ENCODE peak calls at places on chromosomes 6 and 20, in ten cellular contexts. Z is astrocyte of the spinal cord; G is H9; Q is posterior vena cava; M is NCI-H146; E is IMR-90; I is effector CD4-positive, alpha-beta T cell; W is stimulated activated CD4-positive, alpha-beta T cell treated with anti-CD3 and anti-CD28 coated beads, Interleukin-1b, Interleukin-23, amount 100 ng/mL, for 4 hours; H is EH; R is activated T-cell treated with anti-CD3 and anti-CD28 coated beads for 4 hours. K is an unnamed sample.

GRCh38 chr6:156911581-156911980 is 134.4 kb downstream of the ARID1B start:
- DNase-seq in Z (no peak), G (no peak), Q (no peak), M (no peak), E (no peak), I (no peak), W (no peak), H (no peak), R (no peak), K (no peak)

GRCh38 chr6:143059616-143060353 is 904 bp upstream of the AIG1 start:
- DNase-seq in Z (peak; percentile 92), G (peak; percentile 37), Q (no peak), M (peak; percentile 24), E (peak; percentile 87), I (no peak), W (no peak), H (peak; percentile 80), R (peak; percentile 21), K (peak; percentile 75)

GRCh38 chr6:25242567-25242966 is 36.6 kb upstream of the CARMIL1 start:
- DNase-seq in Z (no peak), G (no peak), Q (no peak), M (peak; percentile 84), E (no peak), I (no peak), W (no peak), H (no peak), R (no peak), K (no peak)

GRCh38 chr6:105855433-105855832 is 230.7 kb upstream of the PRDM1 start:
- DNase-seq in Z (no peak), G (no peak), Q (no peak), M (no peak), E (no peak), I (no peak), W (no peak), H (no peak), R (no peak), K (no peak)

GRCh38 chr6:169156108-169156821 is 97.4 kb downstream of the THBS2 start:
- DNase-seq in Z (peak; percentile 37), G (no peak), Q (peak; percentile 84), M (no peak), E (peak; percentile 71), I (no peak), W (no peak), H (peak; percentile 50), R (no peak), K (no peak)

GRCh38 chr6:36743538-36744441 is 46.2 kb downstream of the RAB44 start:
- DNase-seq in Z (no peak), G (no peak), Q (no peak), M (no peak), E (no peak), I (no peak), W (no peak), H (no peak), R (no peak), K (no peak)

GRCh38 chr6:100435299-100435698 is 29.4 kb downstream of the SIM1 start:
- DNase-seq in Z (peak; percentile 27), G (no peak), Q (no peak), M (peak; percentile 3), E (no peak), I (no peak), W (no peak), H (peak; percentile 80), R (no peak), K (no peak)

GRCh38 chr6:57172136-57173055 is at the start of gene BAG2:
- DNase-seq in Z (peak; percentile 92), G (peak; percentile 84), Q (peak; percentile 96), M (peak; percentile 90), E (peak; percentile 90), I (peak; percentile 79), W (peak; percentile 84), H (peak; percentile 92), R (peak; percentile 85), K (peak; percentile 76)

GRCh38 chr6:128156315-128157111 is 255.7 kb upstream of the THEMIS start:
- DNase-seq in Z (no peak), G (no peak), Q (no peak), M (no peak), E (no peak), I (no peak), W (no peak), H (no peak), R (no peak), K (no peak)

GRCh38 chr6:118908441-118908840 is 14.5 kb downstream of the ASF1A start:
- DNase-seq in Z (peak; percentile 11), G (no peak), Q (no peak), M (no peak), E (peak; percentile 30), I (no peak), W (no peak), H (peak; percentile 34), R (no peak), K (no peak)

GRCh38 chr20:23136893-23137745 is 51.0 kb upstream of the CD93 start:
- DNase-seq in Z (no peak), G (no peak), Q (no peak), M (no peak), E (no peak), I (no peak), W (no peak), H (no peak), R (no peak), K (peak; percentile 93)

GRCh38 chr6:124962617-124963415 is 579 bp downstream of the RNF217 start:
- DNase-seq in Z (peak; percentile 53), G (peak; percentile 66), Q (peak; percentile 85), M (peak; percentile 85), E (peak; percentile 35), I (no peak), W (no peak), H (peak; percentile 56), R (no peak), K (no peak)

GRCh38 chr6:158556113-158556512 is 3.8 kb upstream of the TMEM181 start:
- DNase-seq in Z (no peak), G (no peak), Q (peak; percentile 13), M (no peak), E (no peak), I (no peak), W (no peak), H (no peak), R (no peak), K (no peak)

GRCh38 chr6:71665931-71666330 is 220.4 kb upstream of the RIMS1 start:
- DNase-seq in Z (no peak), G (no peak), Q (no peak), M (no peak), E (no peak), I (no peak), W (no peak), H (peak; percentile 9), R (no peak), K (no peak)

GRCh38 chr20:2707353-2708072 is 14.9 kb downstream of the EBF4 start:
- DNase-seq in Z (no peak), G (no peak), Q (no peak), M (no peak), E (no peak), I (no peak), W (no peak), H (no peak), R (no peak), K (no peak)

GRCh38 chr6:1916334-1916985 is 306.7 kb downstream of the FOXC1 start:
- DNase-seq in Z (peak; percentile 58), G (no peak), Q (no peak), M (peak; percentile 4), E (peak; percentile 83), I (no peak), W (no peak), H (peak; percentile 96), R (no peak), K (no peak)

GRCh38 chr20:4973330-4974097 is 27.8 kb downstream of the SLC23A2 start:
- DNase-seq in Z (peak; percentile 66), G (no peak), Q (no peak), M (no peak), E (peak; percentile 90), I (no peak), W (no peak), H (peak; percentile 89), R (no peak), K (no peak)

GRCh38 chr6:94623586-94623985 is 953.7 kb upstream of the MANEA start:
- DNase-seq in Z (no peak), G (no peak), Q (no peak), M (no peak), E (no peak), I (no peak), W (no peak), H (no peak), R (no peak), K (no peak)

GRCh38 chr6:57040011-57040410 is 6.5 kb upstream of the KIAA1586 start:
- DNase-seq in Z (no peak), G (peak; percentile 52), Q (no peak), M (no peak), E (no peak), I (no peak), W (no peak), H (peak; percentile 5), R (no peak), K (no peak)

GRCh38 chr6:111759836-111760785 is 113.1 kb downstream of the FYN start:
- DNase-seq in Z (peak; percentile 84), G (no peak), Q (no peak), M (no peak), E (peak; percentile 97), I (peak; percentile 62), W (no peak), H (peak; percentile 50), R (no peak), K (no peak)

GRCh38 chr6:20969551-20969950 is 435.3 kb downstream of the CDKAL1 start:
- DNase-seq in Z (no peak), G (no peak), Q (no peak), M (no peak), E (no peak), I (no peak), W (no peak), H (no peak), R (no peak), K (no peak)

GRCh38 chr6:103983000-103983399 is 876.7 kb downstream of the HACE1 start:
- DNase-seq in Z (no peak), G (no peak), Q (no peak), M (no peak), E (no peak), I (no peak), W (no peak), H (no peak), R (no peak), K (no peak)

GRCh38 chr6:17115251-17116089 is 13.6 kb downstream of the STMND1 start:
- DNase-seq in Z (peak; percentile 78), G (no peak), Q (no peak), M (no peak), E (peak; percentile 93), I (no peak), W (no peak), H (peak; percentile 94), R (no peak), K (no peak)

GRCh38 chr6:132725947-132726607 is 12.2 kb upstream of the VNN1 start:
- DNase-seq in Z (no peak), G (no peak), Q (no peak), M (no peak), E (no peak), I (no peak), W (no peak), H (no peak), R (no peak), K (no peak)

GRCh38 chr6:15495375-15495901 is 167.4 kb downstream of the DTNBP1 start:
- DNase-seq in Z (no peak), G (no peak), Q (no peak), M (no peak), E (no peak), I (no peak), W (no peak), H (peak; percentile 35), R (no peak), K (no peak)

GRCh38 chr6:159092631-159093030 is 47.8 kb upstream of the TAGAP start:
- DNase-seq in Z (no peak), G (no peak), Q (no peak), M (no peak), E (no peak), I (no peak), W (no peak), H (no peak), R (no peak), K (no peak)

GRCh38 chr6:3522561-3523287 is 65.9 kb upstream of the SLC22A23 start:
- DNase-seq in Z (peak; percentile 88), G (no peak), Q (no peak), M (no peak), E (peak; percentile 91), I (no peak), W (no peak), H (peak; percentile 93), R (no peak), K (no peak)

GRCh38 chr20:63733117-63733516 is 3.3 kb upstream of the LIME1 start:
- DNase-seq in Z (no peak), G (no peak), Q (no peak), M (no peak), E (no peak), I (no peak), W (no peak), H (no peak), R (no peak), K (peak; percentile 87)

K was measured in RWPE2.